ENCODE peak calls at places on chromosomes 1 and 21, in five cellular contexts. One of them, this sample, is unnamed.
A peak's percentile ranks its signal among the peaks of the same experiment; 100 is the strongest.

GRCh38 chr1:221939598-221939997 is 197.7 kb upstream of the DUSP10 start:
- DNase-seq in heart right ventricle: no peak
- DNase-seq in CD8-positive, alpha-beta memory T cell: no peak
- DNase-seq in adrenal gland: no peak
- DNase-seq in naive thymus-derived CD4-positive, alpha-beta T cell: no peak
- DNase-seq in this sample: no peak

GRCh38 chr1:64654519-64655341 is 90.1 kb upstream of the RAVER2 start:
- DNase-seq in adrenal gland: no peak
- DNase-seq in CD8-positive, alpha-beta memory T cell: no peak
- DNase-seq in naive thymus-derived CD4-positive, alpha-beta T cell: no peak
- DNase-seq in heart right ventricle: no peak
- DNase-seq in this sample: no peak

GRCh38 chr1:30907641-30908445 is 715 bp downstream of the SDC3 start:
- DNase-seq in CD8-positive, alpha-beta memory T cell: peak; percentile 45
- DNase-seq in heart right ventricle: no peak
- DNase-seq in adrenal gland: peak; percentile 54
- DNase-seq in naive thymus-derived CD4-positive, alpha-beta T cell: no peak
- DNase-seq in this sample: peak; percentile 15

GRCh38 chr1:150881331-150882070 is 5.1 kb upstream of the ARNT start:
- DNase-seq in naive thymus-derived CD4-positive, alpha-beta T cell: no peak
- DNase-seq in adrenal gland: no peak
- DNase-seq in CD8-positive, alpha-beta memory T cell: no peak
- DNase-seq in heart right ventricle: no peak
- DNase-seq in this sample: no peak

GRCh38 chr1:186848509-186849130 is 19.9 kb downstream of the PLA2G4A start:
- DNase-seq in adrenal gland: no peak
- DNase-seq in heart right ventricle: no peak
- DNase-seq in naive thymus-derived CD4-positive, alpha-beta T cell: no peak
- DNase-seq in CD8-positive, alpha-beta memory T cell: no peak
- DNase-seq in this sample: no peak

GRCh38 chr1:201665036-201665435 is 126.1 kb downstream of the NAV1 start:
- DNase-seq in CD8-positive, alpha-beta memory T cell: no peak
- DNase-seq in heart right ventricle: no peak
- DNase-seq in adrenal gland: no peak
- DNase-seq in naive thymus-derived CD4-positive, alpha-beta T cell: no peak
- DNase-seq in this sample: no peak

GRCh38 chr1:145720556-145720877 is 1.2 kb downstream of the CD160 start:
- DNase-seq in heart right ventricle: no peak
- DNase-seq in naive thymus-derived CD4-positive, alpha-beta T cell: no peak
- DNase-seq in CD8-positive, alpha-beta memory T cell: no peak
- DNase-seq in adrenal gland: no peak
- DNase-seq in this sample: no peak

GRCh38 chr1:181397841-181398240 is 85.5 kb upstream of the CACNA1E start:
- DNase-seq in naive thymus-derived CD4-positive, alpha-beta T cell: peak; percentile 38
- DNase-seq in heart right ventricle: no peak
- DNase-seq in CD8-positive, alpha-beta memory T cell: no peak
- DNase-seq in adrenal gland: no peak
- DNase-seq in this sample: no peak

GRCh38 chr1:23601968-23602876 is 42.9 kb upstream of the ID3 start:
- DNase-seq in heart right ventricle: no peak
- DNase-seq in adrenal gland: no peak
- DNase-seq in naive thymus-derived CD4-positive, alpha-beta T cell: peak; percentile 57
- DNase-seq in CD8-positive, alpha-beta memory T cell: no peak
- DNase-seq in this sample: no peak

DNA sequence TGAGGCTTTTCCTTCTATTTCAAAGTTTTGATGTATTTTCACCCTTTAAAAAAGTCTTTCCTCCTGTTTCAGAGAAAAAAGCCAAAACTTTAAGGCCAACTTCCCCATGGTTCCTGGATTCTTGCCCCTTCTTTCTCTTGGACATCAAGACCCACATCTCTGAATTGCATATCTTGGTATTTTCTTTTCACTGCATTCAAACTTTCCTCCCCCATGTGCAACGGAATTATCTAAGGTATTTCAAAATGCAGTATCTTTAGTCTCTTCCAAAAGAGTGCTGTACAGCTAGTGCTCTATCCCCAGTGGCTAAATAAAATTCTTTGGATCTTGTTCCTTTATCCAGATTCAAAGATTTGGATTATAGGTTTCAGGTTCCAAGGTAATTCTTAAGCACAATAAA is 81.1 kb upstream of the TSPAN2 start:
- DNase-seq in CD8-positive, alpha-beta memory T cell: no peak
- DNase-seq in naive thymus-derived CD4-positive, alpha-beta T cell: no peak
- DNase-seq in heart right ventricle: no peak
- DNase-seq in adrenal gland: no peak
- DNase-seq in this sample: no peak
- H3K4me1 ChIP-seq in CD8-positive, alpha-beta memory T cell: no peaks in the 10 kb centered on the region
- H3K4me1 ChIP-seq in naive thymus-derived CD4-positive, alpha-beta T cell: no peaks in the 10 kb centered on the region
- H3K4me1 ChIP-seq in heart right ventricle: no peaks in the 10 kb centered on the region
- H3K4me1 ChIP-seq in adrenal gland: no peaks in the 10 kb centered on the region
- H3K4me1 ChIP-seq in this sample: no peaks in the 10 kb centered on the region

DNA sequence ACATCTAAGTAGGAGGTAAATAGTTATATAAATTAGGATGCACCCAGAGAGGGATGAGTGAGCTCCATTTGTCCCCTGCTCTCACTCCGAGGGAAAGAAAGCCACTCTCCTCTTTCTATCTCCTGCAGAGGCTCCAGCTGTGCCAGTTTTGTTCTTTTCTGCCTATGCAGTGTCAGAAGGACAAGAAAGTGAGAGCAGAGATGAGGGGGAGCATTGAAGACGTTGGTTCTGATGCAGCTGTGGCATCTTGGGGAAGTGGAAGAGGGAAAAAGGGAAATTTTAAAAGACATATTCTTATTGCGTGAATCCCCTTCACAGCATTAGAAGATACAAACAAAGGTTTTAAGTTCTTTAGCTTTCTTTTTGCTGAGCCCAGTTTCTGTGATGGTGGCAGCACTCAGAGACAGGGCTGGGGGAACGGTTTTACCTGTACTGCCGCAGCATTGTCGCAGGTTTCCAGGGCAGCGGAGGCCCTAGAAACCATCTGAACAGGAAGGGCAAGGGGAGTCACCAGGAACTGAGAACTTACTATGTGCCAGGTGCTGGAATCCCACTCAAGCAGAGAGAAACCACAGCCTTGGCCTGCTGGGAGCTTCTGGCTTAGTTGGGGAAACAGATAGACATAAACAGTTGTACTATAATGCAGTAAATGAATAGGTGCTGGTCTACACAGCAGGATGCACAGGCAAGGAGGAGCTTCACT is 44.9 kb upstream of the USP24 start:
- DNase-seq in heart right ventricle: no peak
- DNase-seq in naive thymus-derived CD4-positive, alpha-beta T cell: no peak
- DNase-seq in CD8-positive, alpha-beta memory T cell: no peak
- DNase-seq in adrenal gland: no peak
- DNase-seq in this sample: no peak
- H3K4me1 ChIP-seq in heart right ventricle: no peaks in the 10 kb centered on the region
- H3K4me1 ChIP-seq in naive thymus-derived CD4-positive, alpha-beta T cell: no peaks in the 10 kb centered on the region
- H3K4me1 ChIP-seq in CD8-positive, alpha-beta memory T cell: peaks cover 10% of the 10 kb centered on the region
- H3K4me1 ChIP-seq in adrenal gland: no peaks in the 10 kb centered on the region
- H3K4me1 ChIP-seq in this sample: no peaks in the 10 kb centered on the region

GRCh38 chr21:44527983-44528633 is 11.9 kb downstream of the KRTAP10-1 start:
- DNase-seq in CD8-positive, alpha-beta memory T cell: peak; percentile 20
- DNase-seq in naive thymus-derived CD4-positive, alpha-beta T cell: no peak
- DNase-seq in adrenal gland: no peak
- DNase-seq in heart right ventricle: no peak
- DNase-seq in this sample: peak; percentile 6

GRCh38 chr21:44529011-44529421 is 11.0 kb downstream of the KRTAP10-1 start:
- DNase-seq in naive thymus-derived CD4-positive, alpha-beta T cell: no peak
- DNase-seq in heart right ventricle: no peak
- DNase-seq in CD8-positive, alpha-beta memory T cell: no peak
- DNase-seq in adrenal gland: no peak
- DNase-seq in this sample: peak; percentile 4

GRCh38 chr21:44529503-44530125 is 10.4 kb downstream of the KRTAP10-1 start:
- DNase-seq in adrenal gland: no peak
- DNase-seq in naive thymus-derived CD4-positive, alpha-beta T cell: no peak
- DNase-seq in CD8-positive, alpha-beta memory T cell: no peak
- DNase-seq in heart right ventricle: no peak
- DNase-seq in this sample: peak; percentile 6

GRCh38 chr21:44527156-44527982 is 12.6 kb downstream of the KRTAP10-1 start:
- DNase-seq in heart right ventricle: no peak
- DNase-seq in adrenal gland: no peak
- DNase-seq in naive thymus-derived CD4-positive, alpha-beta T cell: no peak
- DNase-seq in CD8-positive, alpha-beta memory T cell: no peak
- DNase-seq in this sample: peak; percentile 1

DNA sequence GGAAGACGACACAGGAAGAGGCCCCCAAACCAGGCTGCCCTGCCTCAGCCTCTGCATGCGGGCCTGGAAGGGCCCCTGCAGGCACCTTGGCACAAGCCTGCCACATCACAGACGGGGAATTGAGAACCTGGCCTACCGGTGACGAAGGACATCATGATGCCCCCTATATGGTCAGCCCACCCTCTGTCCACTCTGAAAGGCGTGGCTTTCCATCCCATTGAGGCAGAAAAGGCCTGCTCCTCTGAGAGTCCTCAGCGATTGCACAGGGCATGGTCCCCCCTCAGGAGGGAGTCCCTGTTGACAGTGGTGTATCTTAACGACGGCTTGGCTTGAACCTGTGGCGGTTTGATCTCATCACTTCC is 11.4 kb downstream of the KRTAP10-1 start:
- DNase-seq in adrenal gland: no peak
- DNase-seq in CD8-positive, alpha-beta memory T cell: no peak
- DNase-seq in naive thymus-derived CD4-positive, alpha-beta T cell: no peak
- DNase-seq in heart right ventricle: no peak
- DNase-seq in this sample: no peak
- H3K4me1 ChIP-seq in adrenal gland: no peaks in the 10 kb centered on the region
- H3K4me1 ChIP-seq in CD8-positive, alpha-beta memory T cell: no peaks in the 10 kb centered on the region
- H3K4me1 ChIP-seq in naive thymus-derived CD4-positive, alpha-beta T cell: no peaks in the 10 kb centered on the region
- H3K4me1 ChIP-seq in heart right ventricle: no peaks in the 10 kb centered on the region
- H3K4me1 ChIP-seq in this sample: no peaks in the 10 kb centered on the region

GRCh38 chr21:44299085-44299457 is 782 bp upstream of the PFKL start:
- DNase-seq in heart right ventricle: no peak
- DNase-seq in adrenal gland: no peak
- DNase-seq in CD8-positive, alpha-beta memory T cell: no peak
- DNase-seq in naive thymus-derived CD4-positive, alpha-beta T cell: no peak
- DNase-seq in this sample: no peak

GRCh38 chr21:44299458-44300261 is at the start of gene PFKL:
- DNase-seq in heart right ventricle: peak; percentile 68
- DNase-seq in CD8-positive, alpha-beta memory T cell: peak; percentile 71
- DNase-seq in naive thymus-derived CD4-positive, alpha-beta T cell: peak; percentile 28
- DNase-seq in adrenal gland: peak; percentile 72
- DNase-seq in this sample: peak; percentile 79

GRCh38 chr21:44301961-44302406 is 2.1 kb downstream of the PFKL start:
- DNase-seq in naive thymus-derived CD4-positive, alpha-beta T cell: no peak
- DNase-seq in adrenal gland: no peak
- DNase-seq in heart right ventricle: no peak
- DNase-seq in CD8-positive, alpha-beta memory T cell: no peak
- DNase-seq in this sample: no peak

GRCh38 chr21:44300262-44300959 is 558 bp downstream of the PFKL start:
- DNase-seq in naive thymus-derived CD4-positive, alpha-beta T cell: peak; percentile 24
- DNase-seq in adrenal gland: peak; percentile 70
- DNase-seq in CD8-positive, alpha-beta memory T cell: peak; percentile 73
- DNase-seq in heart right ventricle: peak; percentile 74
- DNase-seq in this sample: peak; percentile 81

DNA sequence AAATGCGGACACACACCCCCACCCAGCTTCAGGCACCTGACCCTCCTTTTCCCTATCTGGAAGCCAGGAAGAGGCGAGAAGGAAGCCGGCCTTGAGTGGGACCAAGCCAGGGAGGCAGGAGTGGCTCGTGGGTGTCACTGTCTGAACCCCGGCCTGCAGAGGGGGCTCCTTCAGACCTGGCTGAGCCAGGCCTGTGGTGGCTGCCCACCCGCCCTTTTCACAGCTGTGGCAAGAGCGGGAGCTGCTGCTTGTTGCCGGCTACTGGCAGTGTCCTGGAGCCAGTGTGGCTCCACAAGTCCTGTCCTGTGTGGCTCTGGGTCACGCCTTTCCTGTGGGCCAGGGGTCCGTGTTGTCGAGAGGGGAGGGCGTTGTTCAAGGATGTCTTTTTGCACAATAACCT is 1.2 kb downstream of the PFKL start:
- DNase-seq in heart right ventricle: no peak
- DNase-seq in naive thymus-derived CD4-positive, alpha-beta T cell: no peak
- DNase-seq in CD8-positive, alpha-beta memory T cell: no peak
- DNase-seq in adrenal gland: no peak
- DNase-seq in this sample: no peak
- H3K4me1 ChIP-seq in heart right ventricle: peaks cover 70% of the 10 kb centered on the region
- H3K4me1 ChIP-seq in naive thymus-derived CD4-positive, alpha-beta T cell: peaks cover 52% of the 10 kb centered on the region
- H3K4me1 ChIP-seq in CD8-positive, alpha-beta memory T cell: peaks cover 52% of the 10 kb centered on the region
- H3K4me1 ChIP-seq in adrenal gland: peaks cover 8% of the 10 kb centered on the region
- H3K4me1 ChIP-seq in this sample: peaks cover 81% of the 10 kb centered on the region